ENCODE peak calls at places on chromosome 21, in seven cellular contexts. One of them, this sample, is unnamed.

GRCh38 chr21:38861006-38861405 is 55.3 kb downstream of the ETS2 start:
- DNase-seq in mesothelial cell of epicardium: no peak
- DNase-seq in SK-N-DZ: no peak
- DNase-seq in stimulated activated CD8-positive, alpha-beta memory T cell treated with anti-CD3 and anti-CD28 coated beads, Interleukin-12 subunit alpha, Interleukin-12 subunit beta, amount 100 ng/mL, for 4 hours: no peak
- DNase-seq in DMS153: no peak
- DNase-seq in hypothalamus: no peak
- DNase-seq in heart left ventricle: peak
- DNase-seq in this sample: peak

GRCh38 chr21:45792682-45793383 is 149.3 kb downstream of the PCBP3 start:
- DNase-seq in mesothelial cell of epicardium: no peak
- DNase-seq in SK-N-DZ: no peak
- DNase-seq in stimulated activated CD8-positive, alpha-beta memory T cell treated with anti-CD3 and anti-CD28 coated beads, Interleukin-12 subunit alpha, Interleukin-12 subunit beta, amount 100 ng/mL, for 4 hours: no peak
- DNase-seq in DMS153: no peak
- DNase-seq in hypothalamus: no peak
- DNase-seq in heart left ventricle: no peak
- DNase-seq in this sample: no peak

GRCh38 chr21:14889080-14889805 is 175.6 kb downstream of the NRIP1 start:
- DNase-seq in mesothelial cell of epicardium: no peak
- DNase-seq in SK-N-DZ: no peak
- DNase-seq in stimulated activated CD8-positive, alpha-beta memory T cell treated with anti-CD3 and anti-CD28 coated beads, Interleukin-12 subunit alpha, Interleukin-12 subunit beta, amount 100 ng/mL, for 4 hours: no peak
- DNase-seq in DMS153: no peak
- DNase-seq in hypothalamus: no peak
- DNase-seq in heart left ventricle: no peak
- DNase-seq in this sample: no peak

GRCh38 chr21:45463871-45464270 is 58.9 kb downstream of the COL18A1 start:
- DNase-seq in mesothelial cell of epicardium: no peak
- DNase-seq in SK-N-DZ: no peak
- DNase-seq in stimulated activated CD8-positive, alpha-beta memory T cell treated with anti-CD3 and anti-CD28 coated beads, Interleukin-12 subunit alpha, Interleukin-12 subunit beta, amount 100 ng/mL, for 4 hours: no peak
- DNase-seq in DMS153: no peak
- DNase-seq in hypothalamus: no peak
- DNase-seq in heart left ventricle: no peak
- DNase-seq in this sample: peak

GRCh38 chr21:41939391-41939790 is 14.4 kb downstream of the C2CD2 start:
- DNase-seq in mesothelial cell of epicardium: no peak
- DNase-seq in SK-N-DZ: no peak
- DNase-seq in stimulated activated CD8-positive, alpha-beta memory T cell treated with anti-CD3 and anti-CD28 coated beads, Interleukin-12 subunit alpha, Interleukin-12 subunit beta, amount 100 ng/mL, for 4 hours: no peak
- DNase-seq in DMS153: no peak
- DNase-seq in hypothalamus: no peak
- DNase-seq in heart left ventricle: no peak
- DNase-seq in this sample: no peak

GRCh38 chr21:38897532-38898421 is 92.0 kb downstream of the ETS2 start:
- DNase-seq in mesothelial cell of epicardium: no peak
- DNase-seq in SK-N-DZ: no peak
- DNase-seq in stimulated activated CD8-positive, alpha-beta memory T cell treated with anti-CD3 and anti-CD28 coated beads, Interleukin-12 subunit alpha, Interleukin-12 subunit beta, amount 100 ng/mL, for 4 hours: no peak
- DNase-seq in DMS153: peak
- DNase-seq in hypothalamus: no peak
- DNase-seq in heart left ventricle: no peak
- DNase-seq in this sample: no peak

GRCh38 chr21:44935533-44935927 is 4.3 kb upstream of the SLX9 start:
- DNase-seq in mesothelial cell of epicardium: no peak
- DNase-seq in SK-N-DZ: no peak
- DNase-seq in stimulated activated CD8-positive, alpha-beta memory T cell treated with anti-CD3 and anti-CD28 coated beads, Interleukin-12 subunit alpha, Interleukin-12 subunit beta, amount 100 ng/mL, for 4 hours: no peak
- DNase-seq in DMS153: no peak
- DNase-seq in hypothalamus: no peak
- DNase-seq in heart left ventricle: no peak
- DNase-seq in this sample: no peak

GRCh38 chr21:37006521-37007291 is at the start of gene RIPPLY3:
- DNase-seq in mesothelial cell of epicardium: no peak
- DNase-seq in SK-N-DZ: peak
- DNase-seq in stimulated activated CD8-positive, alpha-beta memory T cell treated with anti-CD3 and anti-CD28 coated beads, Interleukin-12 subunit alpha, Interleukin-12 subunit beta, amount 100 ng/mL, for 4 hours: no peak
- DNase-seq in DMS153: peak
- DNase-seq in hypothalamus: no peak
- DNase-seq in heart left ventricle: no peak
- DNase-seq in this sample: no peak

GRCh38 chr21:40011371-40011770 is 144.1 kb downstream of the PCP4 start:
- DNase-seq in mesothelial cell of epicardium: no peak
- DNase-seq in SK-N-DZ: no peak
- DNase-seq in stimulated activated CD8-positive, alpha-beta memory T cell treated with anti-CD3 and anti-CD28 coated beads, Interleukin-12 subunit alpha, Interleukin-12 subunit beta, amount 100 ng/mL, for 4 hours: no peak
- DNase-seq in DMS153: no peak
- DNase-seq in hypothalamus: no peak
- DNase-seq in heart left ventricle: no peak
- DNase-seq in this sample: no peak

GRCh38 chr21:46674430-46675007 is 39.0 kb downstream of the PRMT2 start:
- DNase-seq in mesothelial cell of epicardium: no peak
- DNase-seq in SK-N-DZ: no peak
- DNase-seq in stimulated activated CD8-positive, alpha-beta memory T cell treated with anti-CD3 and anti-CD28 coated beads, Interleukin-12 subunit alpha, Interleukin-12 subunit beta, amount 100 ng/mL, for 4 hours: no peak
- DNase-seq in DMS153: no peak
- DNase-seq in hypothalamus: no peak
- DNase-seq in heart left ventricle: no peak
- DNase-seq in this sample: no peak

GRCh38 chr21:39103689-39104088 is 79.6 kb downstream of the PSMG1 start:
- DNase-seq in mesothelial cell of epicardium: no peak
- DNase-seq in SK-N-DZ: no peak
- DNase-seq in stimulated activated CD8-positive, alpha-beta memory T cell treated with anti-CD3 and anti-CD28 coated beads, Interleukin-12 subunit alpha, Interleukin-12 subunit beta, amount 100 ng/mL, for 4 hours: no peak
- DNase-seq in DMS153: no peak
- DNase-seq in hypothalamus: no peak
- DNase-seq in heart left ventricle: no peak
- DNase-seq in this sample: no peak

GRCh38 chr21:31730687-31731111 is 1.2 kb downstream of the SCAF4 start:
- DNase-seq in mesothelial cell of epicardium: no peak
- DNase-seq in SK-N-DZ: no peak
- DNase-seq in stimulated activated CD8-positive, alpha-beta memory T cell treated with anti-CD3 and anti-CD28 coated beads, Interleukin-12 subunit alpha, Interleukin-12 subunit beta, amount 100 ng/mL, for 4 hours: no peak
- DNase-seq in DMS153: no peak
- DNase-seq in hypothalamus: no peak
- DNase-seq in heart left ventricle: peak
- DNase-seq in this sample: no peak

GRCh38 chr21:44295163-44295601 is 4.7 kb upstream of the PFKL start:
- DNase-seq in mesothelial cell of epicardium: no peak
- DNase-seq in SK-N-DZ: no peak
- DNase-seq in stimulated activated CD8-positive, alpha-beta memory T cell treated with anti-CD3 and anti-CD28 coated beads, Interleukin-12 subunit alpha, Interleukin-12 subunit beta, amount 100 ng/mL, for 4 hours: no peak
- DNase-seq in DMS153: no peak
- DNase-seq in hypothalamus: no peak
- DNase-seq in heart left ventricle: no peak
- DNase-seq in this sample: peak

GRCh38 chr21:23281917-23282316 is 2283.7 kb downstream of the NCAM2 start:
- DNase-seq in mesothelial cell of epicardium: no peak
- DNase-seq in SK-N-DZ: no peak
- DNase-seq in stimulated activated CD8-positive, alpha-beta memory T cell treated with anti-CD3 and anti-CD28 coated beads, Interleukin-12 subunit alpha, Interleukin-12 subunit beta, amount 100 ng/mL, for 4 hours: no peak
- DNase-seq in DMS153: no peak
- DNase-seq in hypothalamus: no peak
- DNase-seq in heart left ventricle: no peak
- DNase-seq in this sample: no peak

GRCh38 chr21:42593815-42594157 is 59.6 kb upstream of the PDE9A start:
- DNase-seq in mesothelial cell of epicardium: no peak
- DNase-seq in SK-N-DZ: no peak
- DNase-seq in stimulated activated CD8-positive, alpha-beta memory T cell treated with anti-CD3 and anti-CD28 coated beads, Interleukin-12 subunit alpha, Interleukin-12 subunit beta, amount 100 ng/mL, for 4 hours: no peak
- DNase-seq in DMS153: no peak
- DNase-seq in hypothalamus: no peak
- DNase-seq in heart left ventricle: no peak
- DNase-seq in this sample: no peak

GRCh38 chr21:43693981-43694380 is 24.9 kb upstream of the PDXK start:
- DNase-seq in mesothelial cell of epicardium: no peak
- DNase-seq in SK-N-DZ: no peak
- DNase-seq in stimulated activated CD8-positive, alpha-beta memory T cell treated with anti-CD3 and anti-CD28 coated beads, Interleukin-12 subunit alpha, Interleukin-12 subunit beta, amount 100 ng/mL, for 4 hours: no peak
- DNase-seq in DMS153: no peak
- DNase-seq in hypothalamus: no peak
- DNase-seq in heart left ventricle: no peak
- DNase-seq in this sample: no peak

GRCh38 chr21:43190544-43191340 is 21.9 kb downstream of the CRYAA start:
- DNase-seq in mesothelial cell of epicardium: no peak
- DNase-seq in SK-N-DZ: no peak
- DNase-seq in stimulated activated CD8-positive, alpha-beta memory T cell treated with anti-CD3 and anti-CD28 coated beads, Interleukin-12 subunit alpha, Interleukin-12 subunit beta, amount 100 ng/mL, for 4 hours: no peak
- DNase-seq in DMS153: no peak
- DNase-seq in hypothalamus: no peak
- DNase-seq in heart left ventricle: peak
- DNase-seq in this sample: peak

GRCh38 chr21:45293214-45293725 is 5.6 kb upstream of the POFUT2 start:
- DNase-seq in mesothelial cell of epicardium: no peak
- DNase-seq in SK-N-DZ: no peak
- DNase-seq in stimulated activated CD8-positive, alpha-beta memory T cell treated with anti-CD3 and anti-CD28 coated beads, Interleukin-12 subunit alpha, Interleukin-12 subunit beta, amount 100 ng/mL, for 4 hours: no peak
- DNase-seq in DMS153: no peak
- DNase-seq in hypothalamus: no peak
- DNase-seq in heart left ventricle: peak
- DNase-seq in this sample: no peak

GRCh38 chr21:44401386-44402160 is 48.2 kb downstream of the TRPM2 start:
- DNase-seq in mesothelial cell of epicardium: no peak
- DNase-seq in SK-N-DZ: no peak
- DNase-seq in stimulated activated CD8-positive, alpha-beta memory T cell treated with anti-CD3 and anti-CD28 coated beads, Interleukin-12 subunit alpha, Interleukin-12 subunit beta, amount 100 ng/mL, for 4 hours: no peak
- DNase-seq in DMS153: no peak
- DNase-seq in hypothalamus: no peak
- DNase-seq in heart left ventricle: no peak
- DNase-seq in this sample: no peak

GRCh38 chr21:38310619-38311018 is 53.8 kb downstream of the KCNJ15 start:
- DNase-seq in mesothelial cell of epicardium: no peak
- DNase-seq in SK-N-DZ: no peak
- DNase-seq in stimulated activated CD8-positive, alpha-beta memory T cell treated with anti-CD3 and anti-CD28 coated beads, Interleukin-12 subunit alpha, Interleukin-12 subunit beta, amount 100 ng/mL, for 4 hours: no peak
- DNase-seq in DMS153: no peak
- DNase-seq in hypothalamus: no peak
- DNase-seq in heart left ventricle: no peak
- DNase-seq in this sample: no peak

GRCh38 chr21:41712201-41712600 is 54.7 kb downstream of the RIPK4 start:
- DNase-seq in mesothelial cell of epicardium: no peak
- DNase-seq in SK-N-DZ: no peak
- DNase-seq in stimulated activated CD8-positive, alpha-beta memory T cell treated with anti-CD3 and anti-CD28 coated beads, Interleukin-12 subunit alpha, Interleukin-12 subunit beta, amount 100 ng/mL, for 4 hours: no peak
- DNase-seq in DMS153: no peak
- DNase-seq in hypothalamus: no peak
- DNase-seq in heart left ventricle: no peak
- DNase-seq in this sample: no peak

GRCh38 chr21:43859747-43860214 is 5.2 kb upstream of the AGPAT3 start:
- DNase-seq in mesothelial cell of epicardium: no peak
- DNase-seq in SK-N-DZ: no peak
- DNase-seq in stimulated activated CD8-positive, alpha-beta memory T cell treated with anti-CD3 and anti-CD28 coated beads, Interleukin-12 subunit alpha, Interleukin-12 subunit beta, amount 100 ng/mL, for 4 hours: no peak
- DNase-seq in DMS153: no peak
- DNase-seq in hypothalamus: no peak
- DNase-seq in heart left ventricle: no peak
- DNase-seq in this sample: no peak

GRCh38 chr21:42384999-42385398 is 10.9 kb downstream of the TMPRSS3 start:
- DNase-seq in mesothelial cell of epicardium: no peak
- DNase-seq in SK-N-DZ: no peak
- DNase-seq in stimulated activated CD8-positive, alpha-beta memory T cell treated with anti-CD3 and anti-CD28 coated beads, Interleukin-12 subunit alpha, Interleukin-12 subunit beta, amount 100 ng/mL, for 4 hours: no peak
- DNase-seq in DMS153: no peak
- DNase-seq in hypothalamus: no peak
- DNase-seq in heart left ventricle: no peak
- DNase-seq in this sample: no peak

GRCh38 chr21:31426235-31426797 is 82.3 kb upstream of the TIAM1 start:
- DNase-seq in mesothelial cell of epicardium: no peak
- DNase-seq in SK-N-DZ: no peak
- DNase-seq in stimulated activated CD8-positive, alpha-beta memory T cell treated with anti-CD3 and anti-CD28 coated beads, Interleukin-12 subunit alpha, Interleukin-12 subunit beta, amount 100 ng/mL, for 4 hours: no peak
- DNase-seq in DMS153: no peak
- DNase-seq in hypothalamus: no peak
- DNase-seq in heart left ventricle: no peak
- DNase-seq in this sample: no peak

GRCh38 chr21:44929799-44930542 is 9.3 kb upstream of the ITGB2 start:
- DNase-seq in mesothelial cell of epicardium: no peak
- DNase-seq in SK-N-DZ: no peak
- DNase-seq in stimulated activated CD8-positive, alpha-beta memory T cell treated with anti-CD3 and anti-CD28 coated beads, Interleukin-12 subunit alpha, Interleukin-12 subunit beta, amount 100 ng/mL, for 4 hours: no peak
- DNase-seq in DMS153: no peak
- DNase-seq in hypothalamus: no peak
- DNase-seq in heart left ventricle: no peak
- DNase-seq in this sample: no peak

GRCh38 chr21:45309069-45309521 is 21.4 kb upstream of the POFUT2 start:
- DNase-seq in mesothelial cell of epicardium: no peak
- DNase-seq in SK-N-DZ: peak
- DNase-seq in stimulated activated CD8-positive, alpha-beta memory T cell treated with anti-CD3 and anti-CD28 coated beads, Interleukin-12 subunit alpha, Interleukin-12 subunit beta, amount 100 ng/mL, for 4 hours: no peak
- DNase-seq in DMS153: no peak
- DNase-seq in hypothalamus: no peak
- DNase-seq in heart left ventricle: peak
- DNase-seq in this sample: peak

GRCh38 chr21:42384184-42384583 is 11.7 kb downstream of the TMPRSS3 start:
- DNase-seq in mesothelial cell of epicardium: no peak
- DNase-seq in SK-N-DZ: no peak
- DNase-seq in stimulated activated CD8-positive, alpha-beta memory T cell treated with anti-CD3 and anti-CD28 coated beads, Interleukin-12 subunit alpha, Interleukin-12 subunit beta, amount 100 ng/mL, for 4 hours: no peak
- DNase-seq in DMS153: peak
- DNase-seq in hypothalamus: no peak
- DNase-seq in heart left ventricle: no peak
- DNase-seq in this sample: no peak

GRCh38 chr21:40388046-40388445 is 458.9 kb downstream of the DSCAM start:
- DNase-seq in mesothelial cell of epicardium: no peak
- DNase-seq in SK-N-DZ: no peak
- DNase-seq in stimulated activated CD8-positive, alpha-beta memory T cell treated with anti-CD3 and anti-CD28 coated beads, Interleukin-12 subunit alpha, Interleukin-12 subunit beta, amount 100 ng/mL, for 4 hours: no peak
- DNase-seq in DMS153: no peak
- DNase-seq in hypothalamus: no peak
- DNase-seq in heart left ventricle: no peak
- DNase-seq in this sample: no peak

GRCh38 chr21:41630249-41630648 is 122.3 kb upstream of the TMPRSS2 start:
- DNase-seq in mesothelial cell of epicardium: no peak
- DNase-seq in SK-N-DZ: no peak
- DNase-seq in stimulated activated CD8-positive, alpha-beta memory T cell treated with anti-CD3 and anti-CD28 coated beads, Interleukin-12 subunit alpha, Interleukin-12 subunit beta, amount 100 ng/mL, for 4 hours: no peak
- DNase-seq in DMS153: no peak
- DNase-seq in hypothalamus: no peak
- DNase-seq in heart left ventricle: no peak
- DNase-seq in this sample: no peak

GRCh38 chr21:36134820-36135390 is at the start of gene CBR3:
- DNase-seq in mesothelial cell of epicardium: no peak
- DNase-seq in SK-N-DZ: no peak
- DNase-seq in stimulated activated CD8-positive, alpha-beta memory T cell treated with anti-CD3 and anti-CD28 coated beads, Interleukin-12 subunit alpha, Interleukin-12 subunit beta, amount 100 ng/mL, for 4 hours: peak
- DNase-seq in DMS153: no peak
- DNase-seq in hypothalamus: no peak
- DNase-seq in heart left ventricle: peak
- DNase-seq in this sample: peak

GRCh38 chr21:36236052-36236730 is 79.6 kb downstream of the DOP1B start:
- DNase-seq in mesothelial cell of epicardium: no peak
- DNase-seq in SK-N-DZ: no peak
- DNase-seq in stimulated activated CD8-positive, alpha-beta memory T cell treated with anti-CD3 and anti-CD28 coated beads, Interleukin-12 subunit alpha, Interleukin-12 subunit beta, amount 100 ng/mL, for 4 hours: no peak
- DNase-seq in DMS153: no peak
- DNase-seq in hypothalamus: no peak
- DNase-seq in heart left ventricle: no peak
- DNase-seq in this sample: no peak